ENCODE peak calls at places on chromosomes 3 and 15, in seven cellular contexts. J, X, N, W, Y, K and R are unnamed samples.

GRCh38 chr15:58039260-58040035 is 26.1 kb downstream of the ALDH1A2 start:
- DNase-seq in J (no peak), X (no peak), N (no peak), W (no peak), Y (no peak), K (no peak), R (no peak)

GRCh38 chr15:22810033-22810734 is 23.7 kb downstream of the NIPA1 start:
- DNase-seq in J (peak; percentile 27), X (no peak), N (no peak), W (no peak), Y (no peak), K (no peak), R (no peak)

GRCh38 chr3:14273886-14274517 is 95.4 kb downstream of the LSM3 start:
- DNase-seq in J (no peak), X (no peak), N (no peak), W (no peak), Y (no peak), K (no peak), R (peak; percentile 18)

GRCh38 chr3:46585799-46586693 is 19.9 kb upstream of the LRRC2 start:
- DNase-seq in J (no peak), X (no peak), N (no peak), W (no peak), Y (no peak), K (no peak), R (no peak)

GRCh38 chr3:72388117-72388516 is 460.1 kb downstream of the SHQ1 start:
- DNase-seq in J (no peak), X (no peak), N (no peak), W (no peak), Y (no peak), K (no peak), R (no peak)

GRCh38 chr3:193946945-193947344 is 189.0 kb upstream of the HES1 start:
- DNase-seq in J (no peak), X (no peak), N (no peak), W (no peak), Y (no peak), K (no peak), R (no peak)

GRCh38 chr3:184338538-184338945 is 1.1 kb downstream of the FAM131A start:
- DNase-seq in J (peak; percentile 93), X (peak; percentile 96), N (no peak), W (no peak), Y (peak; percentile 93), K (no peak), R (peak; percentile 91)

GRCh38 chr3:73827658-73828313 is 203.0 kb upstream of the PDZRN3 start:
- DNase-seq in J (no peak), X (no peak), N (no peak), W (no peak), Y (no peak), K (no peak), R (no peak)

GRCh38 chr15:63708141-63708772 is 111.1 kb downstream of the FBXL22 start:
- DNase-seq in J (no peak), X (no peak), N (peak; percentile 2), W (no peak), Y (no peak), K (no peak), R (no peak)

GRCh38 chr15:31405200-31405929 is 78.7 kb downstream of the KLF13 start:
- DNase-seq in J (no peak), X (no peak), N (peak; percentile 34), W (no peak), Y (no peak), K (no peak), R (no peak)

GRCh38 chr3:48519244-48519643 is 15.3 kb upstream of the SHISA5 start:
- DNase-seq in J (no peak), X (no peak), N (no peak), W (no peak), Y (no peak), K (no peak), R (no peak)

GRCh38 chr3:168341965-168342719 is 246.4 kb upstream of the GOLIM4 start:
- DNase-seq in J (no peak), X (no peak), N (no peak), W (no peak), Y (no peak), K (no peak), R (no peak)

GRCh38 chr3:171646357-171647133 is 163.7 kb downstream of the PLD1 start:
- DNase-seq in J (peak; percentile 62), X (peak; percentile 18), N (peak; percentile 18), W (no peak), Y (peak; percentile 32), K (no peak), R (peak; percentile 57)

GRCh38 chr15:77186518-77187095 is 115.7 kb upstream of the TSPAN3 start:
- DNase-seq in J (peak; percentile 41), X (peak; percentile 30), N (peak; percentile 48), W (no peak), Y (peak; percentile 40), K (no peak), R (peak; percentile 76)

GRCh38 chr3:33315826-33316225 is 38.6 kb downstream of the FBXL2 start:
- DNase-seq in J (no peak), X (no peak), N (no peak), W (no peak), Y (no peak), K (no peak), R (no peak)

GRCh38 chr3:47428585-47429145 is 47.1 kb downstream of the SCAP start:
- DNase-seq in J (no peak), X (no peak), N (no peak), W (no peak), Y (no peak), K (no peak), R (peak; percentile 49)

GRCh38 chr3:157182879-157183278 is 22.9 kb upstream of the CCNL1 start:
- DNase-seq in J (no peak), X (no peak), N (no peak), W (no peak), Y (no peak), K (no peak), R (no peak)

GRCh38 chr3:4306860-4307259 is 3.7 kb downstream of the SETMAR start:
- DNase-seq in J (no peak), X (no peak), N (no peak), W (no peak), Y (no peak), K (no peak), R (no peak)

GRCh38 chr15:83380682-83381081 is 66.5 kb upstream of the SH3GL3 start:
- DNase-seq in J (peak; percentile 34), X (no peak), N (peak; percentile 51), W (no peak), Y (peak; percentile 41), K (peak; percentile 4), R (peak; percentile 82)

GRCh38 chr3:149512073-149512782 is 37.7 kb downstream of the TM4SF4 start:
- DNase-seq in J (peak; percentile 88), X (peak; percentile 73), N (peak; percentile 29), W (no peak), Y (peak; percentile 69), K (peak; percentile 32), R (peak; percentile 84)

GRCh38 chr3:55292360-55292759 is 194.7 kb downstream of the WNT5A start:
- DNase-seq in J (peak; percentile 35), X (no peak), N (no peak), W (no peak), Y (no peak), K (no peak), R (no peak)

GRCh38 chr3:59056706-59057105 is 6.9 kb upstream of the CFAP20DC start:
- DNase-seq in J (no peak), X (no peak), N (no peak), W (no peak), Y (no peak), K (no peak), R (no peak)

GRCh38 chr3:131807822-131808221 is 227.0 kb downstream of the CPNE4 start:
- DNase-seq in J (no peak), X (no peak), N (no peak), W (no peak), Y (no peak), K (no peak), R (no peak)

GRCh38 chr3:30677347-30677685 is 70.9 kb downstream of the TGFBR2 start:
- DNase-seq in J (no peak), X (no peak), N (no peak), W (no peak), Y (no peak), K (no peak), R (no peak)

GRCh38 chr15:57611119-57611518 is 19.4 kb downstream of the MYZAP start:
- DNase-seq in J (no peak), X (no peak), N (no peak), W (no peak), Y (no peak), K (no peak), R (no peak)

GRCh38 chr3:147409143-147410121 is at the start of gene ZIC1:
- DNase-seq in J (peak; percentile 85), X (peak; percentile 96), N (no peak), W (no peak), Y (no peak), K (no peak), R (peak; percentile 91)

GRCh38 chr15:78414608-78415250 is 23.3 kb upstream of the IREB2 start:
- DNase-seq in J (no peak), X (peak; percentile 12), N (no peak), W (no peak), Y (no peak), K (no peak), R (no peak)

GRCh38 chr3:142275856-142276255 is 50.5 kb upstream of the GK5 start:
- DNase-seq in J (no peak), X (no peak), N (no peak), W (no peak), Y (no peak), K (no peak), R (no peak)

GRCh38 chr3:165346503-165346902 is 150.3 kb upstream of the SLITRK3 start:
- DNase-seq in J (peak; percentile 59), X (no peak), N (no peak), W (no peak), Y (no peak), K (no peak), R (peak; percentile 18)

GRCh38 chr15:92954578-92954977 is 54.5 kb downstream of the CHD2 start:
- DNase-seq in J (peak; percentile 50), X (no peak), N (peak; percentile 25), W (no peak), Y (peak; percentile 15), K (no peak), R (peak; percentile 24)

GRCh38 chr3:29026301-29026700 is 254.6 kb upstream of the RBMS3 start:
- DNase-seq in J (no peak), X (no peak), N (no peak), W (no peak), Y (no peak), K (no peak), R (no peak)

GRCh38 chr3:123642182-123642956 is 57.5 kb upstream of the HACD2 start:
- DNase-seq in J (peak; percentile 96), X (no peak), N (peak; percentile 78), W (peak; percentile 29), Y (peak; percentile 76), K (peak; percentile 41), R (peak; percentile 94)

GRCh38 chr3:39592729-39593128 is 125.2 kb downstream of the MOBP start:
- DNase-seq in J (no peak), X (no peak), N (no peak), W (no peak), Y (no peak), K (no peak), R (no peak)

GRCh38 chr3:18127864-18128185 is 297.3 kb downstream of the SATB1 start:
- DNase-seq in J (no peak), X (no peak), N (no peak), W (no peak), Y (no peak), K (no peak), R (no peak)

GRCh38 chr15:55824857-55825613 is 82.1 kb upstream of the PRTG start:
- DNase-seq in J (peak; percentile 55), X (no peak), N (no peak), W (no peak), Y (no peak), K (no peak), R (peak; percentile 34)

GRCh38 chr15:44782516-44782915 is 46.2 kb downstream of the TRIM69 start:
- DNase-seq in J (no peak), X (no peak), N (no peak), W (no peak), Y (no peak), K (no peak), R (peak; percentile 74)